ENCODE peak calls at places on chromosomes 2 and 18, in nine cellular contexts. D is MM.1S, A is GM23338, M is neural progenitor cell, T is H1, P is fibroblast of lung, B is GM23248, O is hepatocyte, G is HCT116. X is an unnamed sample.

GRCh38 chr2:27737676-27738348 is 33.7 kb upstream of the MRPL33 start:
- DNase-seq in D (no peak), A (no peak), G (no peak), T (no peak), B (peak; percentile 92), P (peak; percentile 77), M (no peak), O (peak; percentile 70), X (no peak)

GRCh38 chr2:146305164-146305563 is 1539.7 kb upstream of the ACVR2A start:
- DNase-seq in D (no peak), G (no peak), T (no peak), A (no peak), B (no peak), P (no peak), M (no peak), O (no peak), X (peak; percentile 85)

GRCh38 chr2:109437325-109438090 is 176.3 kb downstream of the SEPTIN10 start:
- DNase-seq in G (no peak), A (no peak), B (no peak), T (no peak), M (no peak), O (no peak), P (no peak), D (no peak), X (no peak)

GRCh38 chr2:63875143-63875542 is 33.4 kb downstream of the UGP2 start:
- DNase-seq in A (no peak), G (no peak), T (no peak), P (peak; percentile 47), B (peak; percentile 72), M (no peak), O (no peak), D (no peak), X (no peak)

GRCh38 chr2:68747413-68747812 is 12.8 kb downstream of the ARHGAP25 start:
- DNase-seq in T (no peak), A (no peak), B (no peak), M (no peak), O (no peak), G (no peak), D (no peak), P (no peak), X (no peak)

GRCh38 chr2:182543746-182544525 is 117.1 kb upstream of the PDE1A start:
- DNase-seq in A (no peak), B (no peak), D (no peak), P (no peak), T (no peak), G (no peak), O (no peak), M (no peak), X (no peak)

GRCh38 chr18:79904357-79905147 is 46.9 kb downstream of the SLC66A2 start:
- DNase-seq in P (no peak), B (no peak), T (no peak), M (no peak), O (no peak), A (no peak), D (no peak), G (no peak), X (no peak)

GRCh38 chr2:239523147-239523943 is 122.5 kb upstream of the HDAC4 start:
- DNase-seq in A (no peak), M (no peak), P (no peak), B (no peak), T (no peak), D (no peak), O (no peak), G (no peak), X (no peak)

GRCh38 chr2:128605421-128605820 is 286.8 kb upstream of the HS6ST1 start:
- DNase-seq in O (no peak), B (no peak), D (no peak), A (no peak), M (no peak), P (no peak), G (no peak), T (no peak), X (no peak)

GRCh38 chr18:71707985-71708500 is 836.1 kb downstream of the CBLN2 start:
- DNase-seq in O (no peak), B (no peak), A (no peak), M (no peak), G (no peak), D (no peak), T (no peak), P (no peak), X (no peak)

GRCh38 chr2:26591619-26592505 is 49.3 kb downstream of the CIB4 start:
- DNase-seq in A (no peak), G (no peak), D (peak; percentile 89), P (no peak), M (no peak), O (no peak), B (no peak), T (no peak), X (no peak)

GRCh38 chr2:41145066-41145465 is 693.2 kb upstream of the SLC8A1 start:
- DNase-seq in P (no peak), M (no peak), O (no peak), T (no peak), D (no peak), G (no peak), B (no peak), A (no peak), X (no peak)
- TF ChIP-seq EZH2 in P (no peak), M (no peak), O (no peak), T (no peak), D (no peak), G (no peak), B (no peak), A (no peak), X (no peak)

GRCh38 chr18:53944721-53945120 is 279.7 kb downstream of the MBD2 start:
- DNase-seq in D (no peak), T (no peak), G (no peak), P (no peak), M (peak; percentile 18), B (no peak), O (no peak), A (peak; percentile 60), X (no peak)
- TF ChIP-seq EZH2 in D (no peak), T (no peak), G (no peak), P (no peak), M (no peak), B (no peak), O (no peak), A (no peak), X (no peak)

GRCh38 chr18:47244041-47244440 is 7.4 kb downstream of the SKOR2 start:
- DNase-seq in A (no peak), M (no peak), O (no peak), G (no peak), B (no peak), P (no peak), T (no peak), D (no peak), X (no peak)

GRCh38 chr18:47247036-47247832 is 4.2 kb downstream of the SKOR2 start:
- DNase-seq in B (no peak), T (no peak), G (no peak), O (peak; percentile 44), A (peak; percentile 71), D (no peak), M (peak; percentile 83), P (no peak), X (no peak)

GRCh38 chr18:47247833-47248609 is 3.4 kb downstream of the SKOR2 start:
- DNase-seq in G (no peak), M (peak; percentile 59), B (no peak), D (no peak), A (peak; percentile 45), P (no peak), T (no peak), O (no peak), X (no peak)

GRCh38 chr18:47248610-47249343 is 2.7 kb downstream of the SKOR2 start:
- DNase-seq in T (no peak), O (no peak), D (no peak), P (no peak), M (peak; percentile 56), A (peak; percentile 76), B (no peak), G (no peak), X (no peak)

GRCh38 chr18:47246027-47246971 is 5.2 kb downstream of the SKOR2 start:
- DNase-seq in D (no peak), T (no peak), G (no peak), P (no peak), B (no peak), O (no peak), M (peak; percentile 38), A (peak; percentile 51), X (no peak)
- TF ChIP-seq EZH2 in D (no peak), T (no peak), G (no peak), P (peak; percentile 52), B (peak; percentile 73), O (peak; percentile 92), M (peak; percentile 71), A (peak; percentile 71), X (no peak)

DNA sequence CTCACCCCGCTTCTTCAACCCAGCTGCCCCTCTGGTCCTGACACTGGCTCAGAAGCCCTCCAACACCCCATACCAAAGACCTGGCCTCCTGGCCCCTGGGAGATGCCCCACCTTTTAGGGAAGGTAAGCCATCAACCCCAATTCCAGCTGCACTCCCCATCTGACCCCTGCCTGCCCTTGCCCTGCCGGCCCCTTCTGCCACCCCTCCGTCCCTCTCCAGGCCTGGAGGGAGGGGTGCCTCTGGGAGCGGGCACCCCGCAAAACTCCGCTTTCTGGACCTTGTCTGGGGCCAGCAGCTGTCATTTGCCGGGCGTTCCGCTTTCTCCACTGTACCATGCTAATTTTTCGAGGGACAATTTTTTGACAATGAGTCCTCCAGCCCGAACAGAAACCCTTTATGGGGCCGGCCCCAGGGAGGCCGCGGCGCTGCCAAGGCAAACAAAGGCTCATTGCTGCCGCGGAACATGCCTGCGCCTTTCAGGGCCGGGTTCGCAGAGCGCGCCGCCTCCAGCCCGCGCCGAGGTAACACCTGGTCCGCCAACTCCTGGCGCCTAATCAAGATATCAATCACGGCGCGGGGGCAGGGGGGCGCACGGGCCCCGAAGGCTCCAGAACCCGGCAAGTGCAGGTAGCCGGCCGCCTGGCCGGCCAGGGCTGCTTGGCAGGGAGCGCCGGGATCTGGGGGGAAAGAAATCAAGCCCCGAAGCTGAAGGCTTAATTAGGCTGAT is 96.0 kb downstream of the INHBB start:
- DNase-seq in O (peak; percentile 76), G (no peak), M (peak; percentile 85), T (no peak), D (no peak), P (peak; percentile 48), A (peak; percentile 78), B (peak; percentile 68), X (no peak)
- TF ChIP-seq EZH2 in O (peak; percentile 54), G (no peak), M (peak; percentile 83), T (peak; percentile 59), D (no peak), P (no peak), A (peak; percentile 83), B (peak; percentile 38), X (peak; percentile 82)

X was measured in SK-N-MC.